ENCODE peak calls at places on chromosome 5, in four cellular contexts. One of them, this sample, is unnamed.

GRCh38 chr5:112951124-112951702 is 25.4 kb upstream of the DCP2 start:
- DNase-seq in EL: no peak
- DNase-seq in activated naive CD4-positive, alpha-beta T cell: no peak
- DNase-seq in WTC11: no peak
- DNase-seq in this sample: no peak

GRCh38 chr5:32230356-32231099 is 56.4 kb upstream of the GOLPH3 start:
- DNase-seq in EL: no peak
- DNase-seq in activated naive CD4-positive, alpha-beta T cell: no peak
- DNase-seq in WTC11: no peak
- DNase-seq in this sample: no peak

GRCh38 chr5:174159327-174160247 is 114.1 kb downstream of the NSG2 start:
- DNase-seq in EL: peak; percentile 83
- DNase-seq in activated naive CD4-positive, alpha-beta T cell: no peak
- DNase-seq in WTC11: no peak
- DNase-seq in this sample: no peak

GRCh38 chr5:33470544-33470943 is 29.8 kb downstream of the TARS1 start:
- DNase-seq in EL: no peak
- DNase-seq in activated naive CD4-positive, alpha-beta T cell: no peak
- DNase-seq in WTC11: no peak
- DNase-seq in this sample: no peak

GRCh38 chr5:125410501-125411162 is 664.2 kb upstream of the ZNF608 start:
- DNase-seq in EL: peak; percentile 82
- DNase-seq in activated naive CD4-positive, alpha-beta T cell: no peak
- DNase-seq in WTC11: no peak
- DNase-seq in this sample: no peak

GRCh38 chr5:9698849-9699240 is 68.7 kb upstream of the TAS2R1 start:
- DNase-seq in EL: no peak
- DNase-seq in activated naive CD4-positive, alpha-beta T cell: no peak
- DNase-seq in WTC11: no peak
- DNase-seq in this sample: no peak

GRCh38 chr5:125012727-125013451 is 266.4 kb upstream of the ZNF608 start:
- DNase-seq in EL: no peak
- DNase-seq in activated naive CD4-positive, alpha-beta T cell: no peak
- DNase-seq in WTC11: no peak
- DNase-seq in this sample: no peak

GRCh38 chr5:40655138-40655537 is 24.6 kb upstream of the PTGER4 start:
- DNase-seq in EL: no peak
- DNase-seq in activated naive CD4-positive, alpha-beta T cell: no peak
- DNase-seq in WTC11: no peak
- DNase-seq in this sample: no peak

GRCh38 chr5:106142131-106142530 is 1528.6 kb downstream of the EFNA5 start:
- DNase-seq in EL: no peak
- DNase-seq in activated naive CD4-positive, alpha-beta T cell: no peak
- DNase-seq in WTC11: no peak
- DNase-seq in this sample: no peak

GRCh38 chr5:96714951-96715451 is 52.8 kb downstream of the CAST start:
- DNase-seq in EL: peak; percentile 62
- DNase-seq in activated naive CD4-positive, alpha-beta T cell: no peak
- DNase-seq in WTC11: no peak
- DNase-seq in this sample: no peak

GRCh38 chr5:119470105-119470763 is 17.9 kb downstream of the HSD17B4 start:
- DNase-seq in EL: no peak
- DNase-seq in activated naive CD4-positive, alpha-beta T cell: no peak
- DNase-seq in WTC11: peak; percentile 28
- DNase-seq in this sample: no peak